ENCODE peak calls at places on chromosomes 12 and 14, in eight cellular contexts. W, G, V, I, K, C, T and P are unnamed samples.

GRCh38 chr12:15253990-15254389 is 32.8 kb upstream of the RERG start:
- DNase-seq in V (no peak), C (no peak), I (no peak), W (no peak), T (no peak), G (no peak), K (no peak), P (no peak)

GRCh38 chr14:28406181-28406580 is 360.4 kb upstream of the FOXG1 start:
- DNase-seq in W (no peak), G (no peak), K (no peak), T (no peak), C (no peak), V (no peak), I (peak; percentile 69), P (no peak)

GRCh38 chr14:94646481-94646880 is 34.3 kb downstream of the SERPINA3 start:
- DNase-seq in W (no peak), K (no peak), C (no peak), V (no peak), G (no peak), I (peak; percentile 78), T (peak; percentile 29), P (no peak)

GRCh38 chr12:122227341-122227740 is 1.5 kb upstream of the DIABLO start:
- DNase-seq in G (no peak), T (no peak), I (no peak), W (no peak), K (no peak), V (no peak), C (no peak), P (no peak)

GRCh38 chr14:76968621-76969063 is 59.9 kb downstream of the IRF2BPL start:
- DNase-seq in V (no peak), K (peak; percentile 47), I (no peak), T (no peak), C (no peak), W (no peak), G (peak; percentile 48), P (no peak)

GRCh38 chr14:36070056-36071043 is 106.2 kb downstream of the PTCSC3 start:
- DNase-seq in I (peak; percentile 67), T (peak; percentile 65), K (peak; percentile 75), W (peak; percentile 59), G (peak; percentile 56), C (peak; percentile 66), V (no peak), P (no peak)

GRCh38 chr14:74377976-74378690 is 29.9 kb downstream of the VRTN start:
- DNase-seq in C (no peak), W (no peak), I (no peak), T (no peak), V (no peak), G (no peak), K (no peak), P (no peak)

GRCh38 chr14:35898217-35898775 is 72.2 kb downstream of the BRMS1L start:
- DNase-seq in K (no peak), T (no peak), I (no peak), G (no peak), C (no peak), V (no peak), W (no peak), P (no peak)

GRCh38 chr12:104985206-104985605 is 910 bp upstream of the NOPCHAP1 start:
- DNase-seq in K (no peak), V (no peak), T (no peak), G (no peak), W (no peak), C (no peak), I (no peak), P (no peak)

GRCh38 chr14:78136695-78137094 is 33.5 kb upstream of the NRXN3 start:
- DNase-seq in I (peak; percentile 30), W (no peak), C (no peak), G (no peak), V (no peak), T (no peak), K (no peak), P (no peak)

GRCh38 chr14:24944800-24945199 is 105.1 kb downstream of the STXBP6 start:
- DNase-seq in V (no peak), I (no peak), K (no peak), T (no peak), G (no peak), C (no peak), W (no peak), P (no peak)

GRCh38 chr14:51750542-51750941 is 98.8 kb downstream of the FRMD6 start:
- DNase-seq in W (no peak), I (no peak), V (no peak), G (no peak), K (no peak), T (no peak), C (no peak), P (no peak)

GRCh38 chr14:104359969-104360442 is 219.6 kb upstream of the C14orf180 start:
- DNase-seq in T (no peak), I (no peak), W (no peak), C (peak; percentile 25), V (no peak), K (no peak), G (no peak), P (no peak)

GRCh38 chr14:91399868-91400640 is 17.6 kb downstream of the CCDC88C start:
- DNase-seq in K (peak; percentile 56), G (peak; percentile 50), I (no peak), C (no peak), W (no peak), V (peak; percentile 56), T (no peak), P (no peak)

GRCh38 chr12:2290091-2290490 is 237.3 kb downstream of the CACNA1C start:
- DNase-seq in G (no peak), I (no peak), T (no peak), W (no peak), V (no peak), K (no peak), C (no peak), P (no peak)

GRCh38 chr12:124292385-124292784 is 2.5 kb upstream of the RFLNA start:
- DNase-seq in K (no peak), G (no peak), I (no peak), C (no peak), T (no peak), V (no peak), W (no peak), P (no peak)

GRCh38 chr12:92971869-92972524 is 42.9 kb upstream of the EEA1 start:
- DNase-seq in V (no peak), W (no peak), C (no peak), G (no peak), T (peak; percentile 86), I (peak; percentile 87), K (no peak), P (no peak)

GRCh38 chr12:26845984-26846383 is 13.0 kb upstream of the ITPR2 start:
- DNase-seq in G (no peak), T (peak; percentile 59), K (no peak), I (peak; percentile 98), V (no peak), W (peak; percentile 15), C (no peak), P (no peak)

GRCh38 chr12:26845057-26845666 is 12.2 kb upstream of the ITPR2 start:
- DNase-seq in K (peak; percentile 70), C (peak; percentile 54), V (no peak), W (peak; percentile 42), G (peak; percentile 57), I (peak; percentile 40), T (no peak), P (no peak)

GRCh38 chr12:26846419-26846818 is 13.4 kb upstream of the ITPR2 start:
- DNase-seq in V (no peak), G (no peak), K (no peak), W (no peak), I (no peak), T (no peak), C (no peak), P (no peak)

GRCh38 chr12:26848156-26848825 is 15.3 kb upstream of the ITPR2 start:
- DNase-seq in I (no peak), C (no peak), V (no peak), K (no peak), W (no peak), T (peak; percentile 75), G (no peak), P (no peak)

DNA sequence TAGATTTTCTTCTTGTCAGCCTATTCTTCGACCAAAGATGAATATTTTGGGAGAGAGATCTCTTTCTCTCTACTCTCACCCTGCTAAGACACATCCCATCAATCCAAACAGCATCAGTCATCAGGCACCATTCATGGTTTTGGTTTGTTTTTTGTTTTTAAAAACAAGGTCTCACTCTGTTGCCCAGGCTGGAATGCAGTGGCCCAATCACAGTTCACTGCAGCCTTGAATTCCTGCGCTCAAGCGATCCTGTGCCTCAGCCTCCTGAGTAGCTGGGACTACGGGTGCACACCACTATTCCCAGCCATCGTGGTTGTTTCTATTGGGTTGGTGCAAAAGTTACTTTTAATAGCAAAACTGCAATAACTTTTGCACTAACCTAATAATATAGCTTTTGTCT is 14.4 kb upstream of the ITPR2 start:
- DNase-seq in T (no peak), C (no peak), W (no peak), K (no peak), I (no peak), G (no peak), V (no peak), P (no peak)
- H3K36me3 ChIP-seq in T (no peaks in the 10 kb centered on the region), C (no peaks in the 10 kb centered on the region), W (no peaks in the 10 kb centered on the region), K (no peaks in the 10 kb centered on the region), I (no peaks in the 10 kb centered on the region), G (no peaks in the 10 kb centered on the region), V (no peaks in the 10 kb centered on the region), P (no peaks in the 10 kb centered on the region)

GRCh38 chr14:54773171-54774006 is 129.2 kb downstream of the GCH1 start:
- DNase-seq in W (peak; percentile 89), K (peak; percentile 59), V (peak; percentile 83), I (peak; percentile 100), C (peak; percentile 87), G (peak; percentile 65), T (peak; percentile 100), P (peak; percentile 68)
- H3K4me3 ChIP-seq in W (peak overlapping the region; percentile 40), K (no peak overlapping the region), V (peak overlapping the region; percentile 14), I (peak overlapping the region; percentile 3), C (no peak overlapping the region), G (no peak overlapping the region), T (no peak overlapping the region), P (no peak overlapping the region)

GRCh38 chr12:24905431-24905830 is 43.5 kb downstream of the BCAT1 start:
- DNase-seq in G (no peak), C (no peak), V (no peak), W (no peak), I (peak; percentile 39), K (no peak), T (peak; percentile 17), P (no peak)

GRCh38 chr12:24911284-24911791 is 37.6 kb downstream of the BCAT1 start:
- DNase-seq in G (no peak), C (no peak), T (no peak), I (peak; percentile 94), K (no peak), W (no peak), V (no peak), P (no peak)

GRCh38 chr12:24904871-24905270 is 44.0 kb downstream of the BCAT1 start:
- DNase-seq in G (no peak), I (no peak), W (no peak), T (no peak), K (no peak), C (no peak), V (no peak), P (no peak)

GRCh38 chr12:24909667-24910066 is 39.2 kb downstream of the BCAT1 start:
- DNase-seq in G (peak; percentile 56), K (no peak), I (peak; percentile 95), C (peak; percentile 81), T (peak; percentile 87), W (no peak), V (no peak), P (no peak)

GRCh38 chr12:24907464-24907863 is 41.4 kb downstream of the BCAT1 start:
- DNase-seq in W (peak; percentile 27), V (no peak), T (no peak), I (no peak), G (no peak), C (no peak), K (no peak), P (no peak)
- H3K36me3 ChIP-seq in W (no peaks in the 10 kb centered on the region), V (no peaks in the 10 kb centered on the region), T (no peaks in the 10 kb centered on the region), I (no peaks in the 10 kb centered on the region), G (no peaks in the 10 kb centered on the region), C (no peaks in the 10 kb centered on the region), K (no peaks in the 10 kb centered on the region), P (peaks cover 13% of the 10 kb centered on the region)

GRCh38 chr14:88005978-88006851 is 1.3 kb downstream of the GPR65 start:
- DNase-seq in T (no peak), G (no peak), K (no peak), V (peak; percentile 85), C (no peak), I (peak; percentile 64), W (no peak), P (peak; percentile 32)
- H3K4me3 ChIP-seq in T (no peak overlapping the region), G (no peak overlapping the region), K (no peak overlapping the region), V (peak overlapping the region; percentile 66), C (peak overlapping the region; percentile 41), I (no peak overlapping the region), W (no peak overlapping the region), P (no peak overlapping the region)